ENCODE peak calls at places on chromosomes 11 and 22, in six cellular contexts. C is naive thymus-derived CD4-positive, alpha-beta T cell; Y is PC-3; T is A549; S is brain microvascular endothelial cell; X is pancreas. H is an unnamed sample.

GRCh38 chr22:27627444-27627833 is 174.1 kb downstream of the MN1 start:
- DNase-seq in C (no peak), S (no peak), T (no peak), Y (no peak), X (no peak), H (peak; percentile 52)

GRCh38 chr22:18104566-18104965 is 6.0 kb upstream of the TUBA8 start:
- DNase-seq in X (no peak), Y (no peak), T (no peak), C (no peak), S (peak; percentile 78), H (no peak)

GRCh38 chr11:105429421-105429965 is 180.4 kb upstream of the GRIA4 start:
- DNase-seq in T (no peak), C (no peak), S (no peak), Y (no peak), X (no peak), H (no peak)

GRCh38 chr11:63813563-63814382 is 517 bp downstream of the SPINDOC start:
- DNase-seq in Y (peak; percentile 49), C (peak; percentile 29), S (peak; percentile 2), X (peak; percentile 81), T (peak; percentile 38), H (peak; percentile 76)

GRCh38 chr11:129249923-129250322 is 57.8 kb upstream of the ARHGAP32 start:
- DNase-seq in C (no peak), S (no peak), T (no peak), Y (no peak), X (no peak), H (no peak)

GRCh38 chr11:2186669-2187266 is 15.2 kb upstream of the TH start:
- DNase-seq in Y (peak; percentile 37), C (peak; percentile 42), S (peak; percentile 18), X (no peak), T (peak; percentile 76), H (peak; percentile 13)

GRCh38 chr11:111446404-111447152 is 65.6 kb downstream of the BTG4 start:
- DNase-seq in X (no peak), T (peak; percentile 83), S (peak; percentile 88), C (peak; percentile 81), Y (peak; percentile 92), H (peak; percentile 82)

GRCh38 chr11:74870485-74870884 is 78.4 kb downstream of the XRRA1 start:
- DNase-seq in T (peak; percentile 46), X (no peak), Y (peak; percentile 70), S (peak; percentile 34), C (no peak), H (peak; percentile 20)

GRCh38 chr11:103537904-103538502 is 428.8 kb downstream of the DYNC2H1 start:
- DNase-seq in X (no peak), Y (peak; percentile 80), S (peak; percentile 76), C (no peak), T (no peak), H (peak; percentile 52)

GRCh38 chr22:19663821-19664325 is 50.4 kb upstream of the SEPTIN5 start:
- DNase-seq in S (peak; percentile 81), C (no peak), X (no peak), T (no peak), Y (no peak), H (peak; percentile 70)

GRCh38 chr11:107801641-107802040 is 56.9 kb downstream of the SLC35F2 start:
- DNase-seq in S (no peak), T (no peak), Y (peak; percentile 32), C (no peak), X (no peak), H (no peak)

GRCh38 chr11:13667795-13668101 is 720 bp upstream of the FAR1 start:
- DNase-seq in X (no peak), T (no peak), S (no peak), C (no peak), Y (no peak), H (no peak)

GRCh38 chr22:16956290-16956689 is 51.7 kb downstream of the GAB4 start:
- DNase-seq in C (no peak), X (no peak), T (no peak), Y (no peak), S (no peak), H (no peak)

GRCh38 chr11:21567628-21568290 is 625.1 kb upstream of the ANO5 start:
- DNase-seq in X (no peak), T (no peak), C (no peak), Y (no peak), S (no peak), H (no peak)
- H3K4me3 ChIP-seq in X (no peak overlapping the region), T (no peak overlapping the region), C (no peak overlapping the region), Y (no peak overlapping the region), S (no peak overlapping the region), H (no peak overlapping the region)

DNA sequence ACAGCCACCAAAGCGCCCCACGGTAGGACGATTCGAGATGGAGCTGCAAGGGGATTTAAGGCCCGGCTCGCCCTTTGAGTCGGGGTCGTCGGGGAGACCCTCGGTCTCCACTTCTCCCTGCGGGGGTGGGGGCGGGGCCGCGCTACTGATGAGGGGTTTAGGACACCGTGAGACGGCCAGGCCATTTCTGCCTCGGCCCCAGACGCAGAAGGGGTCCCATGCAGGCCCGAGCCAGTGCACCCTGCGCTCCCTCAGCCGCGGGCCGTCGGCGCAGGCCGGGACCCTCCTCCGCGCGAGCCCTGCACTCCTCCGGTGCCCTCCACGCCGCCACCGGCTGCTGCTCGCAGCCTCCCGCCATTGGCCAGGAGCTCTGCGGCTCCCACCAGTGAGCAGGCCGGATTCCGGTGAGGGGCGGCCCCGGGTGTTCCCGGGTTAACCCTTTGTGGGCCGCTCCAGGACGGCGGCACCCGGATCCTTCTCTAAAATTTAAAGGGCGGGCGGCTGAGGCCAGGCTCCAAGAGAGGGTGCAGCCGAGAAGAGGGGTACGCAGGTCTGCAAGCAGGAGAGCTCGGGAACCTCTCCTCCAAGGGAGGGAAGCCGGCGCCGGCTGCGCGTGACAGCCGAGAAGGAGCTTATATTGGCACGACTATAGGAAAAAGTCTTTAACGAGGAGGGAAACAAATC is 18.0 kb downstream of the CREB3L1 start:
- DNase-seq in C (peak; percentile 79), Y (no peak), S (peak; percentile 55), X (peak; percentile 89), T (no peak), H (peak; percentile 79)
- H3K4me3 ChIP-seq in C (peak overlapping the region; percentile 78), Y (no peak overlapping the region), S (peak overlapping the region; percentile 50), X (peak overlapping the region; percentile 16), T (peak overlapping the region; percentile 38), H (peak overlapping the region; percentile 33)

GRCh38 chr11:115502636-115503082 is 1.6 kb downstream of the CADM1 start:
- DNase-seq in X (no peak), Y (no peak), S (no peak), C (no peak), T (no peak), H (no peak)
- H3K4me3 ChIP-seq in X (peak overlapping the region; percentile 46), Y (peak overlapping the region; percentile 64), S (peak overlapping the region; percentile 58), C (peak overlapping the region; percentile 37), T (peak overlapping the region; percentile 92), H (peak overlapping the region; percentile 46)

DNA sequence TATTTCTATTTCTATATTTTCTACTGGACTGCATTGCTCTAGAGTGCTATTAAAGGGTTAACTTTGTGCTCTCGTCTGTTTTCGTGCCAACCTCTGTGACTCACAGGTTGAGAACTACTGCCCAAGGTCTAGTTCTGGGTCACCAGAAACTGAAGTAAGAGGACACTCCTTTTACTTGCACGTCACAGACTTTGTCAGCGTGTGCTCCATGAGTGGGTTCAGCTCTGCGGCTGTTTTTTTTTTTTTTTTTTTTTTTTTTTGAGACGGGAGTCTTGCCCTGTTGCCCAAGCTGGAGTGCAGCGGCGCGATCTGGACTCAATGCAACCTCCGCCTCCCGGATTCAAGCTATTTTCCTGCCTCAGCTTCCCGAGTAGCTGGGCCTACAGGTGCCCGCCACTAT is 49.8 kb downstream of the CLMP start:
- DNase-seq in C (no peak), S (peak; percentile 57), Y (peak; percentile 94), T (peak; percentile 94), X (peak; percentile 34), H (no peak)
- H3K4me3 ChIP-seq in C (no peak overlapping the region), S (no peak overlapping the region), Y (no peak overlapping the region), T (peak overlapping the region; percentile 32), X (no peak overlapping the region), H (no peak overlapping the region)

DNA sequence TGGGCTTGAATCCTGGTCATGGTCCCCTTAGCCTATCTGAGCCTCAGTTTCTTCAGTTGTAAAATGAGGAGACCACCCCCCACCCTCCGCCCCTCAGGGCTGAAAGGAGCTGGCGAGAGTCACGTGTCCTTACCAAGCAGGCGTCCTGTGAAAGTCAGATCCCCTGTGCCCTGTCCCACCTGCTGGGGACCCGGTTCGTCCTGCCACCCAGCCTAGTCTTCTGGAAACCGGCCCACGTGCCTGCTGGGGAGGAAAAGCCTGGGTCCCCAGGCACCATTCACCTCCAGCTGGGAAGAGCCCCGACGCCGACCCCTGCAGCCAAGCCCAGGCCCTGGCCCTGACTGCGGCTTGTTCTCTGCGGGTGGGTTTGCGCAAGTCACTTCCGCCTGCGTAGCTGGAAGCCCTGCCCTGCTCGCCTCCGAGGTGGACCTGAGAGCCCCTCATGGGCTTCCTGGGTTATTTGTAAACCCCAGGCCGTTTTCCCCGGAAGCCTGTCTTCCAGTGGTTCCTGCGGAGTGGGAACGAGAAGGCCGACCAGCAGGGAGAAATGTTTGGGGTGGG is 679 bp upstream of the SSH3 start:
- DNase-seq in C (no peak), T (no peak), Y (peak; percentile 25), X (peak; percentile 76), S (peak; percentile 17), H (no peak)
- H3K4me3 ChIP-seq in C (peak overlapping the region; percentile 61), T (peak overlapping the region; percentile 93), Y (peak overlapping the region; percentile 93), X (peak overlapping the region; percentile 87), S (peak overlapping the region; percentile 72), H (peak overlapping the region; percentile 72)

DNA sequence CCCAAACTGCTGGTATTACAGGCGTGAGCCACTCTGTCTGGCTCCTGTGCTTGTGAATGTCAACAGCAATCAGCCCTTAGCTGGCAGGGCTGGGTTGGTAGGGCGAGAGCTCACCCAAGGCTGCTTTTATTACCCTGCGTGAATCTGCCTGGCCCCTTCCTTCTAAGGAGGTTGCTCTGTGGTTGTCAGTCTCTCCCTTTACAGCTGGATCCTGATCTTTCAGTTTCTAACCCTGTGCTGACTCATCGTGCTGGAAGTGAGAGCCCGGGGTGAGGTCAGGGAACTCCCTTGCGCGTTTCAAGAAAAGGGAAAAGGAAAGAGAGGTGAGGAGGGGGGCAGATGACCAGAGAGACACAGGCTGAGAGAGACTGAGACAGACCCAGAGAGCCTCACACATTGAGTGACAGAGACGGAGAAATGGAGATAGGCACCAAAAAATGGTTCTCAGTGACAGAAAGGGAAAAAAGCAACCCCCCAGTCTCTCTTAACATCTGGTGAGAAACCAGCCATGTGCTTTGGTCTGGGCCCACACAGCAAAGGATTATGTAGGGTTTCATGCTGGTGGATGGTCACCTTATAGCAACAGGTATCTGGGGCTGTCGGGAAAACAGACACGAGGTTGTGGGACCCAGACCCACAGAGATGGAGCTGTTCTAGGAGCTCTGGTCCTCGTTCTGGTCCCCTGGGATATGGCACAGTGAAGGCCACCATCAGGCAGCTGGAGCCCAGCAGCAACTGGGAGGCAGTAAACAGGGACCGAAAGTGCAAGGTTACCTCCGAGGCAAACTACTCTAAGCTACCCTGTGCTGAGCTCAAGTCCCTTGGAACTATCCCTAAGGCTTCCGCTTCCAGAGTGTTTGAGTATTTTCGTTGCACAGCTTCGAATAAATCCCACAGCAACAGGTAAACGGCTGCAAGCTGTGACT is 2.5 kb downstream of the TCN2 start:
- DNase-seq in Y (peak; percentile 78), C (no peak), S (peak; percentile 80), T (peak; percentile 78), X (no peak), H (no peak)
- H3K4me3 ChIP-seq in Y (no peak overlapping the region), C (no peak overlapping the region), S (no peak overlapping the region), T (no peak overlapping the region), X (no peak overlapping the region), H (no peak overlapping the region)

H was measured in HAP-1.